ENCODE peak calls at places on chromosomes 4 and X, in ten cellular contexts. One of them, this sample, is unnamed.
A peak's percentile ranks its signal among the peaks of the same experiment; 100 is the strongest.

GRCh38 chrX:135086197-135086854 is 34.0 kb downstream of the ETDB start:
- DNase-seq in fibroblast of lung: peak; percentile 70
- DNase-seq in COR-L47: peak; percentile 46
- DNase-seq in neural crest cell: no peak
- DNase-seq in amygdala: no peak
- DNase-seq in HT-29: peak; percentile 65
- DNase-seq in stimulated activated CD8-positive, alpha-beta memory T cell treated with anti-CD3 and anti-CD28 coated beads, Interleukin-7, amount 100 ng/mL, for 4 hours: peak; percentile 10
- DNase-seq in T-helper 9 cell: no peak
- DNase-seq in DND-41: peak; percentile 36
- DNase-seq in stomach: peak; percentile 31
- DNase-seq in this sample: no peak

GRCh38 chr4:76752911-76753494 is 144.9 kb downstream of the SOWAHB start:
- DNase-seq in fibroblast of lung: peak; percentile 100
- DNase-seq in COR-L47: no peak
- DNase-seq in neural crest cell: no peak
- DNase-seq in amygdala: no peak
- DNase-seq in HT-29: no peak
- DNase-seq in stimulated activated CD8-positive, alpha-beta memory T cell treated with anti-CD3 and anti-CD28 coated beads, Interleukin-7, amount 100 ng/mL, for 4 hours: no peak
- DNase-seq in T-helper 9 cell: no peak
- DNase-seq in DND-41: no peak
- DNase-seq in stomach: no peak
- DNase-seq in this sample: no peak

GRCh38 chrX:103918584-103919335 is 43.7 kb upstream of the TMSB15B start:
- DNase-seq in fibroblast of lung: peak; percentile 47
- DNase-seq in COR-L47: peak; percentile 57
- DNase-seq in neural crest cell: peak; percentile 61
- DNase-seq in amygdala: peak; percentile 4
- DNase-seq in HT-29: no peak
- DNase-seq in stimulated activated CD8-positive, alpha-beta memory T cell treated with anti-CD3 and anti-CD28 coated beads, Interleukin-7, amount 100 ng/mL, for 4 hours: peak; percentile 39
- DNase-seq in T-helper 9 cell: peak; percentile 47
- DNase-seq in DND-41: peak; percentile 71
- DNase-seq in stomach: peak; percentile 68
- DNase-seq in this sample: no peak

GRCh38 chr4:127479031-127479622 is 153.6 kb upstream of the INTU start:
- DNase-seq in fibroblast of lung: peak; percentile 71
- DNase-seq in COR-L47: peak; percentile 49
- DNase-seq in neural crest cell: peak; percentile 11
- DNase-seq in amygdala: no peak
- DNase-seq in HT-29: peak; percentile 54
- DNase-seq in stimulated activated CD8-positive, alpha-beta memory T cell treated with anti-CD3 and anti-CD28 coated beads, Interleukin-7, amount 100 ng/mL, for 4 hours: no peak
- DNase-seq in T-helper 9 cell: no peak
- DNase-seq in DND-41: no peak
- DNase-seq in stomach: no peak
- DNase-seq in this sample: no peak

GRCh38 chr4:2950221-2950989 is 12.8 kb downstream of the NOP14 start:
- DNase-seq in fibroblast of lung: no peak
- DNase-seq in COR-L47: no peak
- DNase-seq in neural crest cell: no peak
- DNase-seq in amygdala: no peak
- DNase-seq in HT-29: no peak
- DNase-seq in stimulated activated CD8-positive, alpha-beta memory T cell treated with anti-CD3 and anti-CD28 coated beads, Interleukin-7, amount 100 ng/mL, for 4 hours: no peak
- DNase-seq in T-helper 9 cell: no peak
- DNase-seq in DND-41: no peak
- DNase-seq in stomach: no peak
- DNase-seq in this sample: no peak

GRCh38 chr4:1244978-1245471 is 3.9 kb downstream of the CTBP1 start:
- DNase-seq in fibroblast of lung: no peak
- DNase-seq in COR-L47: no peak
- DNase-seq in neural crest cell: no peak
- DNase-seq in amygdala: no peak
- DNase-seq in HT-29: no peak
- DNase-seq in stimulated activated CD8-positive, alpha-beta memory T cell treated with anti-CD3 and anti-CD28 coated beads, Interleukin-7, amount 100 ng/mL, for 4 hours: no peak
- DNase-seq in T-helper 9 cell: no peak
- DNase-seq in DND-41: no peak
- DNase-seq in stomach: no peak
- DNase-seq in this sample: no peak

GRCh38 chr4:17771284-17771908 is 10.0 kb downstream of the FAM184B start:
- DNase-seq in fibroblast of lung: no peak
- DNase-seq in COR-L47: no peak
- DNase-seq in neural crest cell: no peak
- DNase-seq in amygdala: no peak
- DNase-seq in HT-29: no peak
- DNase-seq in stimulated activated CD8-positive, alpha-beta memory T cell treated with anti-CD3 and anti-CD28 coated beads, Interleukin-7, amount 100 ng/mL, for 4 hours: no peak
- DNase-seq in T-helper 9 cell: no peak
- DNase-seq in DND-41: no peak
- DNase-seq in stomach: no peak
- DNase-seq in this sample: no peak

GRCh38 chr4:44160776-44161377 is 287.7 kb downstream of the KCTD8 start:
- DNase-seq in fibroblast of lung: no peak
- DNase-seq in COR-L47: no peak
- DNase-seq in neural crest cell: no peak
- DNase-seq in amygdala: no peak
- DNase-seq in HT-29: no peak
- DNase-seq in stimulated activated CD8-positive, alpha-beta memory T cell treated with anti-CD3 and anti-CD28 coated beads, Interleukin-7, amount 100 ng/mL, for 4 hours: no peak
- DNase-seq in T-helper 9 cell: no peak
- DNase-seq in DND-41: no peak
- DNase-seq in stomach: no peak
- DNase-seq in this sample: no peak

GRCh38 chrX:105564536-105564935 is 257.8 kb upstream of the NRK start:
- DNase-seq in fibroblast of lung: peak; percentile 92
- DNase-seq in COR-L47: no peak
- DNase-seq in neural crest cell: no peak
- DNase-seq in amygdala: no peak
- DNase-seq in HT-29: no peak
- DNase-seq in stimulated activated CD8-positive, alpha-beta memory T cell treated with anti-CD3 and anti-CD28 coated beads, Interleukin-7, amount 100 ng/mL, for 4 hours: no peak
- DNase-seq in T-helper 9 cell: no peak
- DNase-seq in DND-41: no peak
- DNase-seq in stomach: no peak
- DNase-seq in this sample: no peak

GRCh38 chr4:151806511-151806927 is 45.7 kb upstream of the GATB start:
- DNase-seq in fibroblast of lung: peak; percentile 67
- DNase-seq in COR-L47: no peak
- DNase-seq in neural crest cell: no peak
- DNase-seq in amygdala: no peak
- DNase-seq in HT-29: no peak
- DNase-seq in stimulated activated CD8-positive, alpha-beta memory T cell treated with anti-CD3 and anti-CD28 coated beads, Interleukin-7, amount 100 ng/mL, for 4 hours: no peak
- DNase-seq in T-helper 9 cell: no peak
- DNase-seq in DND-41: no peak
- DNase-seq in stomach: no peak
- DNase-seq in this sample: no peak

GRCh38 chr4:168472920-168473319 is 7.4 kb downstream of the DDX60L start:
- DNase-seq in fibroblast of lung: no peak
- DNase-seq in COR-L47: no peak
- DNase-seq in neural crest cell: no peak
- DNase-seq in amygdala: no peak
- DNase-seq in HT-29: no peak
- DNase-seq in stimulated activated CD8-positive, alpha-beta memory T cell treated with anti-CD3 and anti-CD28 coated beads, Interleukin-7, amount 100 ng/mL, for 4 hours: no peak
- DNase-seq in T-helper 9 cell: no peak
- DNase-seq in DND-41: no peak
- DNase-seq in stomach: no peak
- DNase-seq in this sample: no peak

GRCh38 chr4:22500831-22501714 is 14.8 kb downstream of the ADGRA3 start:
- DNase-seq in fibroblast of lung: no peak
- DNase-seq in COR-L47: no peak
- DNase-seq in neural crest cell: no peak
- DNase-seq in amygdala: no peak
- DNase-seq in HT-29: peak; percentile 80
- DNase-seq in stimulated activated CD8-positive, alpha-beta memory T cell treated with anti-CD3 and anti-CD28 coated beads, Interleukin-7, amount 100 ng/mL, for 4 hours: no peak
- DNase-seq in T-helper 9 cell: no peak
- DNase-seq in DND-41: no peak
- DNase-seq in stomach: no peak
- DNase-seq in this sample: no peak